ENCODE peak calls at places on chromosomes 12 and 14, in five cellular contexts. Y, J, E, Z and I are unnamed samples.

GRCh38 chr12:54217774-54218221 is 29.0 kb upstream of the SMUG1 start:
- DNase-seq in Y (no peak), E (no peak), J (no peak), Z (no peak), I (peak)

GRCh38 chr12:92968201-92968813 is 39.2 kb upstream of the EEA1 start:
- DNase-seq in J (no peak), Z (no peak), E (no peak), Y (no peak), I (no peak)

GRCh38 chr12:31820832-31821231 is 92.0 kb upstream of the AMN1 start:
- DNase-seq in Z (no peak), E (no peak), J (no peak), Y (no peak), I (no peak)

GRCh38 chr12:62776997-62777396 is 158.0 kb downstream of the PPM1H start:
- DNase-seq in Y (no peak), E (no peak), Z (no peak), J (no peak), I (no peak)

GRCh38 chr12:4997939-4998338 is 45.7 kb upstream of the KCNA5 start:
- DNase-seq in Z (no peak), Y (no peak), J (no peak), E (peak), I (no peak)

GRCh38 chr12:14723763-14724162 is 27.4 kb upstream of the GUCY2C start:
- DNase-seq in E (no peak), Z (peak), Y (no peak), J (peak), I (peak)

GRCh38 chr14:100575266-100575995 is 11.8 kb downstream of the BEGAIN start:
- DNase-seq in Y (no peak), J (no peak), Z (no peak), E (no peak), I (no peak)

GRCh38 chr14:61997146-61997545 is 234.9 kb downstream of the SNAPC1 start:
- DNase-seq in J (no peak), Y (no peak), E (no peak), Z (no peak), I (no peak)

GRCh38 chr12:116784238-116784612 is 46.1 kb downstream of the RNFT2 start:
- DNase-seq in E (no peak), Z (no peak), Y (no peak), J (no peak), I (no peak)

GRCh38 chr14:31261859-31262739 is 54.5 kb upstream of the HECTD1 start:
- DNase-seq in Z (no peak), Y (no peak), J (no peak), E (peak), I (no peak)

GRCh38 chr12:11793896-11794295 is 144.4 kb downstream of the ETV6 start:
- DNase-seq in E (no peak), Z (peak), J (no peak), Y (no peak), I (no peak)

GRCh38 chr14:74981833-74982232 is 20.9 kb upstream of the EIF2B2 start:
- DNase-seq in Z (no peak), E (no peak), Y (no peak), J (no peak), I (no peak)

GRCh38 chr14:74019743-74020142 is 594 bp downstream of the BBOF1 start:
- DNase-seq in Y (no peak), J (no peak), Z (no peak), E (peak), I (no peak)

GRCh38 chr14:78985668-78986073 is 815.5 kb downstream of the NRXN3 start:
- DNase-seq in Z (no peak), E (no peak), Y (no peak), J (no peak), I (no peak)

GRCh38 chr12:3456809-3457208 is 34.2 kb upstream of the PRMT8 start:
- DNase-seq in E (no peak), Y (no peak), J (no peak), Z (no peak), I (peak)

GRCh38 chr14:41071351-41071750 is 535.3 kb upstream of the LRFN5 start:
- DNase-seq in E (no peak), Z (no peak), Y (no peak), J (no peak), I (no peak)
- TF ChIP-seq CTCF in E (no peak), Z (no peak), Y (no peak), J (no peak), I (no peak)

DNA sequence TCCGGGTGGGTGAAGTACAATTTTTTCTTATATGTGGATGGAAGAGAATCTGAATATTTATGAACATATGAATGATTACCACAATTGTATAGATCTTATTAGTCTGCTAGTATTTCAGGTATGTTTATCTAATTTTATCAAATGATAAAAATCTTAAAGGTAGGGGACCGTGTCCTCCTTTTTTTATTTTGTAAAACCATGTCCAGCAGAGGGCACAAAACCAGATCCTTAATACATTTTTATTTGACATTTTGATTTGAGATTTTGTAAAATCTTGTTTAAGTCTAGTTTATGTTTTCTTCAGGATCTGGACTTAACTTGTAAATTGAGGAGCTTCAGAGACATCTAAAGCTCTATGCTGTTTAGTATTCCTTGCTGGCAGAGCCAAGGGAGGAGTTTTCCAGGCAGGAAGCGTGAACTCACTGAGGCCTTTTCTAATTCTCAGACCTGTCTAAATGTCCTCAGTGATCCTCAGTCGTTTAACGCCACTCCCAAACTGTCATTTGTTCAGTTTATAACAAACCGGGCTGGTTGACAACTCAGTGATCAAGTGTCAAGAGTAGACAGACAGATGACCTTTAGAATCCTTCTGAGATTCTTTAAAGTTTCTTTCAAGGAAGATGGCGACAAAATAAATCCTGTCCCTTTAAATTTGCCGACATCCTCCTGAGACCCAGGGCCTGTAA is 263.9 kb downstream of the KTN1 start:
- DNase-seq in J (no peak), Y (no peak), E (no peak), Z (no peak), I (no peak)
- TF ChIP-seq CTCF in J (no peak), Y (no peak), E (no peak), Z (peak), I (peak)

GRCh38 chr12:96061323-96061722 is 25.9 kb upstream of the LTA4H start:
- DNase-seq in E (no peak), Y (no peak), J (no peak), Z (no peak), I (no peak)

GRCh38 chr12:96061864-96062453 is 26.6 kb upstream of the LTA4H start:
- DNase-seq in Y (peak), J (peak), E (peak), Z (peak), I (peak)

GRCh38 chr12:96064966-96065365 is 29.6 kb upstream of the LTA4H start:
- DNase-seq in Y (no peak), J (no peak), Z (no peak), E (no peak), I (no peak)

GRCh38 chr12:96064266-96064665 is 28.9 kb upstream of the LTA4H start:
- DNase-seq in E (no peak), J (no peak), Z (no peak), Y (no peak), I (no peak)

DNA sequence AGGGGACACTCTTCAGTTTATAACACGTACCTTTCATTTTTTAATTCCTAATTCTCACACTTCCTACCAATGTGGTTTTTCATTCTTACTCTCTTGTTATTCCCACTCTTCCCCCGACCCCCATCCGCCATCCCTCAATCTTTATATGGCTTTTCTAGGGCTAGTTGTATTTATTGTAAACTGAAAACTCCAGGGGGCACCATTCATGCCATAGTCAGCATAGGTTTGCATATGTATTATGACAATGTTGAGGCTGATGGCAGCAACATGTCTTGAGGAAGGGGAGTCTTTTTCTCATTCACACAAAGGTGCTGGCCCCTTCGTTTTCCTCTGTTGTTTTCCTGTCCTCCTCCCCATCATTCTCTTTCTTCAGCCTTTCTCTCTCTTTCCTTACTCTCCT is 27.7 kb upstream of the LTA4H start:
- DNase-seq in Z (no peak), J (no peak), E (no peak), Y (no peak), I (no peak)
- TF ChIP-seq CTCF in Z (no peak), J (peak), E (no peak), Y (no peak), I (peak)

GRCh38 chr12:49489720-49490119 is 49.1 kb upstream of the KCNH3 start:
- DNase-seq in Z (no peak), J (no peak), E (no peak), Y (no peak), I (no peak)
- TF ChIP-seq CTCF in Z (no peak), J (no peak), E (no peak), Y (no peak), I (no peak)

GRCh38 chr14:65790185-65790815 is 377.8 kb downstream of the FUT8 start:
- DNase-seq in Z (no peak), J (no peak), E (no peak), Y (no peak), I (no peak)
- TF ChIP-seq CTCF in Z (no peak), J (no peak), E (no peak), Y (peak), I (no peak)

GRCh38 chr14:25121342-25122129 is 71.6 kb upstream of the STXBP6 start:
- DNase-seq in Z (no peak), J (no peak), Y (no peak), E (no peak), I (no peak)

GRCh38 chr14:25118671-25119070 is 68.7 kb upstream of the STXBP6 start:
- DNase-seq in Z (no peak), J (no peak), Y (no peak), E (no peak), I (no peak)

GRCh38 chr14:25120261-25120660 is 70.3 kb upstream of the STXBP6 start:
- DNase-seq in E (no peak), J (no peak), Y (no peak), Z (no peak), I (no peak)

GRCh38 chr14:25122843-25123242 is 72.9 kb upstream of the STXBP6 start:
- DNase-seq in E (no peak), Y (no peak), J (no peak), Z (no peak), I (no peak)

GRCh38 chr14:25122188-25122587 is 72.2 kb upstream of the STXBP6 start:
- DNase-seq in E (no peak), J (no peak), Y (no peak), Z (no peak), I (no peak)
- TF ChIP-seq CTCF in E (no peak), J (no peak), Y (no peak), Z (no peak), I (no peak)

GRCh38 chr12:125346361-125346760 is 281.1 kb downstream of the AACS start:
- DNase-seq in E (no peak), J (no peak), Y (no peak), Z (no peak), I (no peak)
- TF ChIP-seq CTCF in E (no peak), J (no peak), Y (no peak), Z (no peak), I (no peak)

GRCh38 chr12:64780531-64781373 is 21.5 kb upstream of the GNS start:
- DNase-seq in J (no peak), Z (peak), Y (peak), E (no peak), I (peak)

GRCh38 chr12:64781374-64782029 is 22.3 kb upstream of the GNS start:
- DNase-seq in Y (no peak), E (no peak), J (no peak), Z (no peak), I (no peak)

GRCh38 chr12:64782181-64782580 is 23.0 kb upstream of the GNS start:
- DNase-seq in Z (no peak), Y (no peak), E (no peak), J (no peak), I (no peak)

GRCh38 chr12:64779349-64779974 is 20.3 kb upstream of the GNS start:
- DNase-seq in Z (no peak), Y (no peak), E (no peak), J (no peak), I (no peak)

GRCh38 chr12:64780220-64780530 is 21.0 kb upstream of the GNS start:
- DNase-seq in J (no peak), Y (no peak), E (no peak), Z (no peak), I (no peak)
- TF ChIP-seq CTCF in J (no peak), Y (no peak), E (no peak), Z (no peak), I (no peak)